ENCODE peak calls at places on chromosomes 7 and 10, in five cellular contexts. N, P, Z, X and O are unnamed samples.

GRCh38 chr10:123929791-123930190 is 38.2 kb upstream of the CPXM2 start:
- DNase-seq in P (no peak), Z (no peak), N (no peak), X (no peak), O (no peak)

GRCh38 chr10:51773681-51774080 is 74.3 kb upstream of the CSTF2T start:
- DNase-seq in X (no peak), P (no peak), Z (no peak), N (no peak), O (peak)

GRCh38 chr10:48205918-48206317 is 68.6 kb downstream of the FRMPD2 start:
- DNase-seq in P (no peak), Z (peak), N (no peak), X (no peak), O (no peak)

GRCh38 chr7:152760384-152761115 is 998 bp downstream of the ACTR3B start:
- DNase-seq in N (peak), X (no peak), Z (no peak), P (peak), O (peak)

GRCh38 chr10:131722525-131723264 is 178.1 kb upstream of the PPP2R2D start:
- DNase-seq in Z (no peak), P (no peak), N (no peak), X (no peak), O (no peak)

GRCh38 chr10:98745645-98746044 is 298.9 kb upstream of the HPS1 start:
- DNase-seq in P (peak), Z (no peak), X (no peak), N (no peak), O (no peak)

GRCh38 chr10:131676971-131677421 is 223.8 kb upstream of the PPP2R2D start:
- DNase-seq in P (no peak), X (no peak), Z (no peak), N (no peak), O (no peak)

GRCh38 chr7:76338298-76339084 is 20.3 kb downstream of the YWHAG start:
- DNase-seq in Z (no peak), N (no peak), X (no peak), P (no peak), O (no peak)

GRCh38 chr10:6418167-6418566 is 161.9 kb downstream of the PRKCQ start:
- DNase-seq in Z (no peak), N (no peak), X (no peak), P (no peak), O (no peak)

GRCh38 chr7:137241655-137242054 is 101.9 kb downstream of the PTN start:
- DNase-seq in Z (no peak), X (no peak), P (no peak), N (no peak), O (no peak)

GRCh38 chr7:47435889-47436312 is 146.0 kb downstream of the TNS3 start:
- DNase-seq in X (peak), Z (no peak), P (peak), N (peak), O (peak)

GRCh38 chr7:47358944-47359588 is 222.8 kb downstream of the TNS3 start:
- DNase-seq in P (no peak), N (no peak), X (no peak), Z (no peak), O (peak)

GRCh38 chr10:61993676-61994401 is 92.3 kb downstream of the ARID5B start:
- DNase-seq in N (no peak), X (no peak), P (no peak), Z (no peak), O (no peak)

GRCh38 chr7:17663056-17663675 is 277.1 kb downstream of the SNX13 start:
- DNase-seq in X (no peak), N (no peak), P (no peak), Z (no peak), O (peak)

GRCh38 chr7:55325371-55325792 is 39.8 kb upstream of the LANCL2 start:
- DNase-seq in X (no peak), P (no peak), N (no peak), Z (no peak), O (peak)

GRCh38 chr7:41097501-41097900 is 605.4 kb downstream of the INHBA start:
- DNase-seq in N (no peak), Z (no peak), P (no peak), X (no peak), O (peak)

GRCh38 chr10:116985611-116986010 is 19.4 kb downstream of the SHTN1 start:
- DNase-seq in P (no peak), Z (no peak), N (no peak), X (no peak), O (peak)

GRCh38 chr10:103969436-103969835 is 2.5 kb downstream of the SLK start:
- DNase-seq in X (no peak), N (no peak), Z (no peak), P (peak), O (no peak)

GRCh38 chr10:77493851-77494788 is 143.5 kb downstream of the KCNMA1 start:
- DNase-seq in N (peak), P (no peak), Z (no peak), X (peak), O (peak)
- TF ChIP-seq CTCF in N (peak), P (peak), Z (no peak), X (peak), O (peak)

DNA sequence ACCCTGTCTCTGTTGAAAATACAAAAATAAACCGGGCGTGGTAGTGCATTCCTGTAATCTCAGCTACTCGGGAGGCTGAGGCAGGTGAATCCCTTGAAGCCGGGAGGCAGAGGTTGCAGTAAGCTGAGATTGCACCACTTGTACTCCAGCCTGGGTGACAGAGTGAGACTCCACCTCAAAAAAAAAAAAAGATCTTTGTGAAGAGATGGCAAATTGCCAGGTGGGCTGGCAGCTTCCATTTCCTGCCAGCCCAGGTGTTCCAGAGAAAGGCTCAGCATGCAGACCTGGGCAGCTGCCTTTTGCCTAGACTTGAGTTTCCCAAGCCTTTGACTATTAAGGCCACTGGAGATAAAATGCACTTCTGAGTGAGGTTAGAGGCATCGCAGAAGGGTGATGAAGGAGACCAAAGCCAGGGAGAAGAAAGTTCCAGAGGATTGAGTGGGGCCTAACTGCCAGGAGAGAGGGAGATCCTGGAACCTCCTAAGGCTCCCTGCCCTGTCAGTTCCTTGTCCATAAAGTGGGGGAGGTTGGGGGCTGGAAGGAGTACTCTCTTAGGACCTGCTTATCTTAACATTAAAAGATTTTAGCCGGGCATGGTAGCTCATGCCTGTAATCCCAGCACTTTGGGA is 10.0 kb upstream of the DDIT4 start:
- DNase-seq in Z (no peak), X (peak), P (no peak), N (no peak), O (no peak)
- TF ChIP-seq MXI1 in Z (no peak), X (no peak), P (no peak), N (no peak), O (no peak)

GRCh38 chr10:42958142-42958868 is 118.6 kb upstream of the RET start:
- DNase-seq in N (no peak), Z (no peak), P (no peak), X (no peak), O (no peak)

GRCh38 chr10:42953684-42954674 is 122.9 kb upstream of the RET start:
- DNase-seq in Z (no peak), X (no peak), P (no peak), N (no peak), O (no peak)

GRCh38 chr10:42952931-42953683 is 123.8 kb upstream of the RET start:
- DNase-seq in N (no peak), X (no peak), Z (no peak), P (no peak), O (no peak)

GRCh38 chr10:42954776-42955492 is 121.9 kb upstream of the RET start:
- DNase-seq in Z (no peak), P (no peak), N (no peak), X (no peak), O (no peak)

DNA sequence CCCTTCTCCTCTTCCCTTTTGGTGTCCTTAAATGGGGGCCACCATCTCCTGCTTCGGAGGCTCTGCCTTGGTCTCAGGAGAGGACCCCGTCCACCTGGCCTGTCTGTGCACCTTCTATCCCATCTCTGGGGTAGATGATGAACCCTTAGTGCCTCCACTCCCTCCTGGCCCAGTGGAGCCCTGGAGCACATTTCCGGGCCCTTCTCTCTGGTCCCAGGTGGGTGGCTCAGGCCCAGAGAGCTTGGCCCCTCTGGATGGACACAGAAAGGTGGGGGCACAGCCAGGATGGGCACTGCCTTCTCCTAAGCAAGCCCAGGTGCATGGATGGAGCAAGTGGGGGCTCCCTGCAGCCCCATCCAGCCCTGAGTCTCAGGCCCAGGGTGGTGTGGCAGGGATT is 121.4 kb upstream of the RET start:
- DNase-seq in P (no peak), N (no peak), Z (no peak), X (no peak), O (no peak)
- TF ChIP-seq CTCF in P (no peak), N (no peak), Z (no peak), X (no peak), O (no peak)

GRCh38 chr7:123060446-123060845 is 64.9 kb upstream of the TAS2R16 start:
- DNase-seq in X (no peak), N (no peak), Z (no peak), P (no peak), O (no peak)
- TF ChIP-seq MXI1 in X (no peak), N (no peak), Z (no peak), P (no peak), O (no peak)